ENCODE peak calls at places on chromosomes 2 and 18, in seven cellular contexts. V is dorsolateral prefrontal cortex, F is upper lobe of right lung, X is fibroblast of lung, E is tibial artery, R is brain microvascular endothelial cell, W is RWPE1. H is an unnamed sample.

GRCh38 chr2:230413465-230413864 is 2.5 kb upstream of the SP100 start:
- DNase-seq in V (no peak), F (no peak), X (no peak), E (no peak), R (no peak), W (no peak), H (no peak)

GRCh38 chr18:57241869-57242268 is 95.0 kb downstream of the BOD1L2 start:
- DNase-seq in V (no peak), F (no peak), X (no peak), E (no peak), R (no peak), W (no peak), H (no peak)

GRCh38 chr2:233464056-233464455 is 102.5 kb downstream of the USP40 start:
- DNase-seq in V (no peak), F (no peak), X (no peak), E (no peak), R (no peak), W (no peak), H (no peak)

GRCh38 chr2:45394216-45394615 is 216.9 kb downstream of the SRBD1 start:
- DNase-seq in V (no peak), F (no peak), X (no peak), E (no peak), R (no peak), W (no peak), H (no peak)

GRCh38 chr2:128722469-128722868 is 403.8 kb upstream of the HS6ST1 start:
- DNase-seq in V (no peak), F (no peak), X (no peak), E (no peak), R (no peak), W (no peak), H (no peak)

GRCh38 chr2:201781583-201782051 is 884 bp upstream of the ALS2 start:
- DNase-seq in V (peak; percentile 42), F (no peak), X (no peak), E (no peak), R (no peak), W (no peak), H (no peak)

GRCh38 chr18:76475450-76476203 is 19.4 kb downstream of the ZNF516 start:
- DNase-seq in V (no peak), F (no peak), X (no peak), E (no peak), R (no peak), W (no peak), H (peak; percentile 46)

GRCh38 chr2:199775297-199775696 is 75.7 kb downstream of the FTCDNL1 start:
- DNase-seq in V (no peak), F (no peak), X (no peak), E (no peak), R (no peak), W (no peak), H (no peak)

GRCh38 chr2:48914477-48915077 is 159.1 kb upstream of the LHCGR start:
- DNase-seq in V (no peak), F (no peak), X (no peak), E (no peak), R (no peak), W (no peak), H (no peak)

GRCh38 chr2:127623388-127624320 is 22.3 kb upstream of the GPR17 start:
- DNase-seq in V (no peak), F (peak; percentile 58), X (peak; percentile 4), E (no peak), R (peak; percentile 72), W (peak; percentile 68), H (no peak)

GRCh38 chr18:12598181-12598921 is 59.6 kb downstream of the SPIRE1 start:
- DNase-seq in V (no peak), F (no peak), X (peak; percentile 60), E (no peak), R (peak; percentile 33), W (no peak), H (no peak)

GRCh38 chr2:98334439-98335078 is 11.7 kb upstream of the CNGA3 start:
- DNase-seq in V (no peak), F (no peak), X (peak; percentile 82), E (no peak), R (peak; percentile 86), W (peak; percentile 74), H (no peak)

GRCh38 chr18:28651298-28651697 is 474.4 kb upstream of the CDH2 start:
- DNase-seq in V (no peak), F (no peak), X (no peak), E (no peak), R (no peak), W (no peak), H (no peak)

GRCh38 chr2:148643998-148644884 is at the start of gene EPC2:
- DNase-seq in V (peak; percentile 80), F (peak; percentile 95), X (peak; percentile 84), E (peak; percentile 80), R (peak; percentile 75), W (peak; percentile 78), H (peak; percentile 83)
- TF ChIP-seq CTCF in V (no peak), F (no peak), X (no peak), E (no peak), R (no peak), W (no peak), H (no peak)

DNA sequence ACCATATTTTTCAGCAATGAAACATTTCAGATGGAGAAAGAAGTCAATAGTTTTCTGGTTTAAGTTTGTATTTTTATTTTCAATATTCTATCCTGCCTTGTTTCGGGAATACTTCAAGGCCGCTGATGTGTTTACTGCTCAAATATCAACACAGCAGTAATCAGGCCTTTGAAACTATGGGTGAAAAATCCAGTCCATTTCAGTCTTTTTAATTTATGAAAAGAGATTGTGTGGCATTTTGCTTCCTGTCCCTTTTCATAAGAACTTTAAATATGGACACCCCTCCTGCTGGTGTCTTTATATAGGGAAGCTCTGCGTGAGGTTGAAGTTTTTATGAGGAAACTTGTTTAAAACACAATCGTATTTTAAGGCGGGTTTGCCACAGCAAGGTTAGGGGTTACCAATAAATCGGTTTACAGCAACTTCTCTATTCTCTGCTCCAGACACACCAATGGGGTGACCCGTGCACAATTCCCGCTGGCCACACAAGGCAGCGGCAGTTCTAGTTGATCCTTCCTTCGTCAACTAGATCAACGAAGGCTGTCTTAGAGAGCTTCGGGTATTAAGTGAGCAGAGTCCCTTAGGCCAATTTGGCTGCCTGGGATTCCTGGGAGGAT is 1.2 kb upstream of the TANC1 start:
- DNase-seq in V (no peak), F (no peak), X (no peak), E (no peak), R (no peak), W (no peak), H (no peak)
- H3K27ac ChIP-seq in V (peak overlapping the region; percentile 98), F (peak overlapping the region; percentile 89), X (peak overlapping the region; percentile 92), E (peak overlapping the region; percentile 91), R (peak overlapping the region; percentile 77), W (peak overlapping the region; percentile 97), H (peak overlapping the region; percentile 93)

DNA sequence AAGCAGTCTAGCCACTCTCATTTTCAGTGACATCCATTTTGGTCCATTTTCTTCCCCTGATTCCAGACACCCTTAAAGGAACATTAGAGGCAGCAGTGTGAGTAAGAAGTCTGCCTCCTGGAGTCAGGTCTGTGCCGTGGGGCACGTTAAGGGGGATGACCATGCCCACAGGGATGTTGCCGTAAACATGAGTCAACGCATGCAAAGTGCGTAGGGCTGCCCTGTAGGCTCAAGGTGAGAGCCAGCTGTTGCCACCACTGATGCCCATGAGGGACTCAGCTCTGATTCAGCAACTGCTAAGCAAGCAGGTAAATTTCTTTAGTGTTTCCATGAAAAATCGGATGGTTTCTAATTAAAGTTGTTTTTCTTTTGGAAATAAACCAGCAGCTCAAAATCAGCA is 61.4 kb upstream of the TFCP2L1 start:
- DNase-seq in V (no peak), F (no peak), X (no peak), E (no peak), R (no peak), W (peak; percentile 30), H (no peak)
- TF ChIP-seq CTCF in V (no peak), F (no peak), X (no peak), E (no peak), R (no peak), W (no peak), H (no peak)

DNA sequence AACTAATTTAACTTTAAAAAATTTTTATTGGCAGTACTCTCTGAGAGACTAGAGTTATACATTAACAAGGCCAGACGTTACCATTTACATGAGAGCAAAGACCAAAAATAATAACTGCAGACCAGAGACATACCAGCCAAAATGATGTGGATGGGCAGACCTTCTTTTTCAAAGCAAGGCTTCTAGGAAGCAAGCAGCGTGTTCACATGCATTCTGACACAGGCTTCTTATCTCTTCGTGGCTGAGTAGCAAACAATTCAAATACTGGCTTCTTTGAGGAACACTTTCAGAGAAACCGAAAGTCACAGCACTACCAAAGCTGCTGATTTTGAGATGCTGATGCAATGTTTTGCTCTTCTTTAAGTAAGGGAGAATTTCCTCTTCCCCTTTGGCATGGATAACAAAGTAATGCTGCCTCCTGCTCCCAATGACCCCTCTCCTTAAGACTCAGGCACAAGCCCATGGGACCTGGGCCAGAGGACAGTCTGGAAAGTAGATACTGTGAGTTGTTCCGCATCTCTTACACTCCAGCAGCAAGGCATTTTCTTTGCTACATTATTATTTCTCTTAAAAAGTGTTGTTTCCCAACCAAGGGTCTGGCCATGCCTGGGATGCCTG is 181.9 kb downstream of the MREG start:
- DNase-seq in V (no peak), F (no peak), X (peak; percentile 92), E (no peak), R (no peak), W (no peak), H (no peak)
- H3K27ac ChIP-seq in V (no peak overlapping the region), F (peak overlapping the region; percentile 49), X (peak overlapping the region; percentile 53), E (peak overlapping the region; percentile 60), R (peak overlapping the region; percentile 13), W (no peak overlapping the region), H (peak overlapping the region; percentile 48)

H was measured in right atrium auricular region.